ENCODE peak calls at places on chromosomes 1 and 21, in nine cellular contexts. E, X, G, A, I, O, B, P and L are unnamed samples.
A peak's percentile ranks its signal among the peaks of the same experiment; 100 is the strongest.

GRCh38 chr21:45998276-45998701 is 16.7 kb downstream of the COL6A1 start:
- DNase-seq in G (no peak), X (no peak), A (no peak), E (no peak), O (no peak), I (no peak), P (no peak), B (no peak), L (no peak)

GRCh38 chr1:25863486-25864262 is 4.4 kb upstream of the AUNIP start:
- DNase-seq in E (no peak), P (no peak), O (no peak), I (no peak), B (no peak), X (no peak), A (no peak), G (no peak), L (no peak)

GRCh38 chr1:231420959-231421615 is 1.0 kb downstream of the EGLN1 start:
- DNase-seq in X (peak; percentile 39), G (peak; percentile 40), E (peak; percentile 20), P (peak; percentile 27), B (peak; percentile 39), O (no peak), I (peak; percentile 7), A (peak; percentile 30), L (peak; percentile 43)

GRCh38 chr1:212769372-212770167 is 22.0 kb downstream of the NSL1 start:
- DNase-seq in A (no peak), G (no peak), P (peak; percentile 16), E (no peak), I (no peak), O (no peak), X (no peak), B (no peak), L (no peak)

GRCh38 chr1:12011998-12012397 is 7.3 kb upstream of the MIIP start:
- DNase-seq in I (no peak), B (no peak), G (no peak), P (no peak), X (no peak), E (no peak), A (no peak), O (no peak), L (no peak)

GRCh38 chr1:12456979-12457378 is 161.0 kb downstream of the DHRS3 start:
- DNase-seq in I (no peak), A (no peak), P (no peak), X (no peak), G (no peak), E (no peak), O (no peak), B (no peak), L (no peak)

GRCh38 chr1:1361233-1361981 is 3.1 kb upstream of the MXRA8 start:
- DNase-seq in X (no peak), E (no peak), B (no peak), A (no peak), G (no peak), P (no peak), O (no peak), I (no peak), L (no peak)

GRCh38 chr1:66490817-66491216 is 43.1 kb upstream of the SGIP1 start:
- DNase-seq in B (no peak), O (no peak), I (no peak), E (no peak), A (no peak), X (no peak), G (no peak), P (no peak), L (no peak)

GRCh38 chr1:53295746-53296722 is 31.8 kb downstream of the LRP8 start:
- DNase-seq in B (peak; percentile 32), A (no peak), P (peak; percentile 24), O (no peak), G (no peak), I (no peak), X (no peak), E (no peak), L (no peak)

GRCh38 chr1:85264150-85264549 is 4.7 kb upstream of the C1orf52 start:
- DNase-seq in P (no peak), X (no peak), O (no peak), E (no peak), I (no peak), G (no peak), B (no peak), A (no peak), L (no peak)

GRCh38 chr21:39518055-39518844 is 66.5 kb downstream of the SH3BGR start:
- DNase-seq in I (no peak), O (no peak), B (peak; percentile 57), P (peak; percentile 46), X (no peak), G (peak; percentile 93), A (peak; percentile 26), E (peak; percentile 66), L (peak; percentile 40)

GRCh38 chr1:233704125-233704881 is 90.4 kb downstream of the KCNK1 start:
- DNase-seq in G (no peak), P (no peak), I (no peak), B (no peak), X (no peak), E (no peak), O (no peak), A (no peak), L (no peak)

GRCh38 chr1:158077366-158078256 is 84.2 kb downstream of the KIRREL1 start:
- DNase-seq in X (no peak), B (no peak), I (no peak), G (no peak), E (no peak), P (no peak), A (no peak), O (no peak), L (no peak)

GRCh38 chr1:108810176-108810575 is 46.7 kb downstream of the AKNAD1 start:
- DNase-seq in B (no peak), X (no peak), P (no peak), O (no peak), G (no peak), A (no peak), I (no peak), E (no peak), L (no peak)

GRCh38 chr1:117656202-117656641 is 50.4 kb downstream of the TENT5C start:
- DNase-seq in O (no peak), B (no peak), A (peak; percentile 78), I (no peak), X (no peak), G (no peak), P (peak; percentile 88), E (no peak), L (peak; percentile 96)

GRCh38 chr1:154176341-154176740 is 15.6 kb downstream of the TPM3 start:
- DNase-seq in A (no peak), E (no peak), P (no peak), I (no peak), B (no peak), O (no peak), X (no peak), G (no peak), L (no peak)

GRCh38 chr21:40846566-40847411 is at the start of gene DSCAM:
- DNase-seq in B (peak; percentile 28), P (no peak), X (no peak), E (no peak), A (no peak), I (no peak), G (peak; percentile 69), O (no peak), L (no peak)

GRCh38 chr1:239718997-239719628 is 332.7 kb downstream of the CHRM3 start:
- DNase-seq in X (no peak), P (peak; percentile 41), E (no peak), I (no peak), O (no peak), A (no peak), G (no peak), B (no peak), L (peak; percentile 39)

GRCh38 chr1:199855580-199855979 is 171.9 kb upstream of the NR5A2 start:
- DNase-seq in X (no peak), B (no peak), A (no peak), E (no peak), O (no peak), G (no peak), I (no peak), P (no peak), L (no peak)

GRCh38 chr21:26758083-26758861 is 86.9 kb downstream of the ADAMTS1 start:
- DNase-seq in P (no peak), X (no peak), B (no peak), O (no peak), A (no peak), E (no peak), I (no peak), G (no peak), L (no peak)

GRCh38 chr21:24023402-24023801 is 1583.9 kb downstream of the MRPL39 start:
- DNase-seq in G (peak; percentile 17), I (no peak), E (no peak), P (no peak), O (no peak), B (no peak), X (no peak), A (no peak), L (no peak)